ENCODE peak calls at places on chromosomes 11 and 22, in eight cellular contexts. P, D, L, S, Y, C, T and E are unnamed samples.

GRCh38 chr22:26658161-26658560 is 773 bp downstream of the MIAT start:
- DNase-seq in D (no peak), P (no peak), S (no peak), C (no peak), L (no peak), Y (no peak), T (no peak), E (no peak)

GRCh38 chr11:48077251-48077650 is 96.9 kb downstream of the PTPRJ start:
- DNase-seq in Y (no peak), P (no peak), C (no peak), S (no peak), D (no peak), L (peak), T (no peak), E (no peak)

GRCh38 chr11:128289048-128289447 is 298.3 kb downstream of the ETS1 start:
- DNase-seq in T (no peak), Y (no peak), L (no peak), C (no peak), S (peak), D (no peak), P (no peak), E (peak)

GRCh38 chr22:38758276-38758945 is 2.6 kb upstream of the SUN2 start:
- DNase-seq in P (no peak), S (no peak), Y (no peak), C (no peak), D (no peak), T (no peak), L (no peak), E (no peak)

GRCh38 chr11:28417601-28418323 is 309.6 kb downstream of the METTL15 start:
- DNase-seq in C (no peak), Y (no peak), S (no peak), D (no peak), T (no peak), L (peak), P (no peak), E (no peak)

GRCh38 chr22:46297151-46297819 is 615 bp downstream of the GTSE1 start:
- DNase-seq in Y (no peak), D (peak), P (peak), T (no peak), L (peak), S (no peak), C (no peak), E (peak)

GRCh38 chr11:2787816-2788750 is 88.3 kb upstream of the KCNQ1OT1 start:
- DNase-seq in S (no peak), T (no peak), Y (no peak), P (no peak), L (no peak), C (no peak), D (peak), E (no peak)

GRCh38 chr11:2529636-2530035 is 84.8 kb downstream of the KCNQ1 start:
- DNase-seq in Y (no peak), P (no peak), T (no peak), L (no peak), C (no peak), D (no peak), S (no peak), E (no peak)

GRCh38 chr11:315516-315994 is 1.7 kb downstream of the IFITM1 start:
- DNase-seq in S (no peak), C (no peak), Y (no peak), D (no peak), P (no peak), L (no peak), T (no peak), E (no peak)

GRCh38 chr11:116844722-116845121 is 7.3 kb upstream of the APOA1 start:
- DNase-seq in T (no peak), D (no peak), C (no peak), L (no peak), S (no peak), P (no peak), Y (no peak), E (no peak)

GRCh38 chr22:39906207-39906606 is 5.3 kb downstream of the GRAP2 start:
- DNase-seq in D (no peak), L (no peak), P (no peak), T (no peak), Y (no peak), S (no peak), C (no peak), E (no peak)

GRCh38 chr11:3111919-3112690 is 53.0 kb downstream of the OSBPL5 start:
- DNase-seq in Y (no peak), T (no peak), S (no peak), L (peak), C (peak), P (no peak), D (no peak), E (peak)

GRCh38 chr22:19723165-19723989 is at the start of gene GP1BB:
- DNase-seq in S (no peak), D (peak), Y (no peak), L (no peak), T (no peak), P (no peak), C (peak), E (no peak)